ENCODE peak calls at places on chromosomes 5 and 9, in six cellular contexts. R, Q, S, P, H and C are unnamed samples.

GRCh38 chr5:139649082-139649991 is 1.2 kb downstream of the CXXC5 start:
- DNase-seq in Q (peak; percentile 35), R (peak; percentile 66), P (peak; percentile 22), H (no peak), S (peak; percentile 71), C (peak; percentile 53)

GRCh38 chr5:3268760-3269330 is 326.8 kb upstream of the IRX1 start:
- DNase-seq in Q (no peak), R (no peak), P (no peak), S (no peak), H (peak; percentile 34), C (no peak)

GRCh38 chr5:35335752-35336151 is 105.5 kb upstream of the PRLR start:
- DNase-seq in P (no peak), H (no peak), R (no peak), S (no peak), Q (no peak), C (peak; percentile 82)

GRCh38 chr9:86093788-86094555 is 5.4 kb downstream of the GOLM1 start:
- DNase-seq in P (peak; percentile 82), S (peak; percentile 72), H (no peak), Q (no peak), R (no peak), C (peak; percentile 84)

GRCh38 chr5:96093340-96093739 is 131.7 kb upstream of the ELL2 start:
- DNase-seq in S (no peak), H (no peak), Q (no peak), P (no peak), R (no peak), C (peak; percentile 57)

GRCh38 chr5:20556364-20556763 is 568.4 kb upstream of the CDH18 start:
- DNase-seq in P (peak; percentile 45), H (no peak), Q (no peak), S (no peak), R (no peak), C (no peak)

GRCh38 chr9:93808115-93809029 is 146.8 kb downstream of the BARX1 start:
- DNase-seq in H (no peak), P (no peak), R (no peak), Q (no peak), S (no peak), C (no peak)

GRCh38 chr9:19161257-19162025 is 34.1 kb upstream of the PLIN2 start:
- DNase-seq in P (peak; percentile 95), S (no peak), R (peak; percentile 43), H (no peak), Q (peak; percentile 92), C (peak; percentile 58)

GRCh38 chr5:56910123-56910951 is 941 bp downstream of the SETD9 start:
- DNase-seq in R (peak; percentile 30), S (peak; percentile 63), P (no peak), Q (no peak), H (peak; percentile 63), C (peak; percentile 49)

DNA sequence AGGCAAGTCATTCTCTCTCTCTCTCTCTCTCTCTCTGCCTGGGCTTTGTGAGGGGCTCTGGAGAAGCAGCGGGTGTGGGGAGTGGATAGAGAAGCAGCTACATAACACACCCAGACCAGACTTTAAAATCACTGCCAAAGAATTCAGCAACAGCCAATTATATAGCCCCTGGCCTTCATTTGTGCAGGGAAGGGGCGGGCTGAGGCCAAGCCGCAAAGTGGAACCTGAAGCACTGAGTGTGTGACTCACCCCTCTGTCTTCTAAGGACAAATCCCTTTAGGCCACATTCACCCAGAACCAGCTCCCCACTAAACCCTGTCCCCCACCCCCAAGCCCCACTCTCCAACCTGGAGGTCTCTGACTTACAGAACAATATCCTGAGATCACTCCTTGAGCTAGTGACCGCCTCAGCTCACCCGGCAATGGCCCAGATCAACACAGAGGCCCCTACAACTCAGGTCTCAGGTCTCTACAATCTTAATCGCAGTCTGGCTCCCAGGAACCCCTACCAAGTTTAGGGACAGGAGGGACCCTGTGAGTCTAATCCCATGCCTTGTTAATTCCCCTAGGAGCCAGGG is 6.0 kb downstream of the B4GALT1 start:
- DNase-seq in Q (peak; percentile 64), H (peak; percentile 88), R (peak; percentile 85), P (peak; percentile 93), S (peak; percentile 82), C (peak; percentile 76)
- H3K4me1 ChIP-seq in Q (peaks cover 84% of the 10 kb centered on the region), H (peaks cover 50% of the 10 kb centered on the region), R (peaks cover 80% of the 10 kb centered on the region), P (peaks cover 85% of the 10 kb centered on the region), S (peaks cover 95% of the 10 kb centered on the region), C (peaks cover 96% of the 10 kb centered on the region)

GRCh38 chr5:150605546-150605945 is 34.9 kb upstream of the SYNPO start:
- DNase-seq in Q (no peak), H (no peak), P (no peak), R (no peak), S (peak; percentile 14), C (no peak)

GRCh38 chr5:150603491-150603890 is 37.0 kb upstream of the SYNPO start:
- DNase-seq in Q (no peak), P (no peak), H (no peak), S (no peak), R (no peak), C (no peak)

GRCh38 chr5:150606476-150606875 is 34.0 kb upstream of the SYNPO start:
- DNase-seq in H (no peak), Q (no peak), R (no peak), S (peak; percentile 30), P (no peak), C (no peak)

GRCh38 chr5:150604010-150604409 is 36.5 kb upstream of the SYNPO start:
- DNase-seq in Q (no peak), H (no peak), P (no peak), S (peak; percentile 8), R (no peak), C (no peak)

DNA sequence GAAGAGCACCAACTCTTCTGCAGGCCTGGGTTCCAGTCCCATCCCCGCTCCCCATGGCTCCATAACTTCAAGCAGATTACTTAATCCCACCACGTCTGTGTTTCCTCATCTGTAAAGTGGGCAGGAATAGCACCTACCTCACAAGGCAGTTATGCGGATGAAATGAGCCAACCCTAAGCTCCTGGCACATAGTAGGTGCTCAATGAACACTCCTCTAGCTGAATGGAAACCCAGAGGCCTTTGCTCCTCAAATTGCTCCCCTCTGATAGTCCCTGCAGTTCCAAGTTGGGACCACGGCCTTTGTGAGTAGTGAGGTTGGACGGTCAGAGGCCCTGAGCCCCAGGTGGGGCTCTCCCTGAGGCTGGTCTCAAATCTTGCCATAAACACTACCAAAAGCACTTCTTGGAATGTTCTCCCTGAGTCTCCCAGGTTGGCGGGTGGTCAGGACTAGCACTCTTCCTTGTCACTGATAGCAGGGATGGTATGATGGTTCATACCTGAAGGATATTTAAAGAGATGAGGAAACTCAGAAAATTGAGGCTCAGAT is 35.5 kb upstream of the SYNPO start:
- DNase-seq in Q (no peak), R (no peak), S (peak; percentile 3), P (no peak), H (no peak), C (no peak)
- H3K27ac ChIP-seq in Q (no peak overlapping the region), R (no peak overlapping the region), S (no peak overlapping the region), P (no peak overlapping the region), H (no peak overlapping the region), C (no peak overlapping the region)

GRCh38 chr5:145919413-145919812 is 17.0 kb upstream of the SH3RF2 start:
- DNase-seq in R (no peak), H (no peak), S (no peak), Q (no peak), P (no peak), C (no peak)

GRCh38 chr5:145920542-145921210 is 15.7 kb upstream of the SH3RF2 start:
- DNase-seq in S (no peak), H (no peak), Q (no peak), P (no peak), R (no peak), C (no peak)

GRCh38 chr5:145922059-145922458 is 14.3 kb upstream of the SH3RF2 start:
- DNase-seq in S (no peak), H (no peak), R (no peak), Q (no peak), P (no peak), C (no peak)

GRCh38 chr5:145923405-145923804 is 13.0 kb upstream of the SH3RF2 start:
- DNase-seq in S (no peak), R (no peak), Q (no peak), P (no peak), H (no peak), C (no peak)

DNA sequence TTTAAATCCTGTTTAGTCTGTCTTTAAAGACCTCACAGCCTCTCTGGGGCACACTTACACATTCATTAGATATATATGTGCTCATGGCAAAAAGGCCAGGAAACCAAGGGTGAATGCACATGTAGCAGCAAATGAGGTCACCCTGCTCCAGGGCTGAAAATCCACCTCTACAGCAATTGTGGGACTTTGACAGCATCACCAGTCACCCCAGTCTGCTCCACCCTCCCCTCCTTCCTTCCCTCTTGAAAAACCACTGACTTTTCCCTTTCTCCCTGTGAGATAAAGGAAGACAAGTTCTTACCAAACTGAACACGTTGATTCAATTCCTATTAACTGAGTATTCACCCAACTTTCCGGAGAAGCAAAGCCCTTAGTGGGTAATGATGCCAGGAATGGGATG is 15.2 kb upstream of the SH3RF2 start:
- DNase-seq in S (no peak), R (no peak), Q (no peak), H (no peak), P (peak; percentile 8), C (no peak)
- H3K4me1 ChIP-seq in S (no peaks in the 10 kb centered on the region), R (peaks cover 25% of the 10 kb centered on the region), Q (no peaks in the 10 kb centered on the region), H (peaks cover 33% of the 10 kb centered on the region), P (peaks cover 23% of the 10 kb centered on the region), C (no peaks in the 10 kb centered on the region)

GRCh38 chr9:83651558-83651957 is 28.6 kb downstream of the IDNK start:
- DNase-seq in Q (no peak), H (no peak), S (no peak), P (no peak), R (no peak), C (no peak)
- H3K27ac ChIP-seq in Q (no peak overlapping the region), H (no peak overlapping the region), S (no peak overlapping the region), P (no peak overlapping the region), R (no peak overlapping the region), C (no peak overlapping the region)

GRCh38 chr9:35942286-35942685 is 15.7 kb downstream of the OR2S2 start:
- DNase-seq in R (no peak), Q (no peak), P (no peak), H (no peak), S (no peak), C (no peak)
- H3K4me1 ChIP-seq in R (peaks cover 5% of the 10 kb centered on the region), Q (peaks cover 52% of the 10 kb centered on the region), P (peaks cover 8% of the 10 kb centered on the region), H (peaks cover 10% of the 10 kb centered on the region), S (peaks cover 23% of the 10 kb centered on the region), C (peaks cover 7% of the 10 kb centered on the region)